ENCODE peak calls at places on chromosomes 7 and 10, in seven cellular contexts. F, S, C, R, Q, L and Y are unnamed samples.
A peak's percentile ranks its signal among the peaks of the same experiment; 100 is the strongest.

GRCh38 chr10:127300868-127301321 is 104.5 kb upstream of the INSYN2A start:
- DNase-seq in R (no peak), F (no peak), L (no peak), S (no peak), Q (no peak), C (peak; percentile 19), Y (no peak)

GRCh38 chr10:123563581-123563855 is 102.6 kb upstream of the GPR26 start:
- DNase-seq in C (no peak), R (no peak), L (no peak), F (no peak), S (no peak), Q (no peak), Y (no peak)

GRCh38 chr10:44186150-44186549 is 198.7 kb downstream of the CXCL12 start:
- DNase-seq in L (no peak), C (no peak), S (no peak), Q (no peak), F (no peak), R (no peak), Y (no peak)

GRCh38 chr10:3446233-3446632 is 273.7 kb upstream of the PITRM1 start:
- DNase-seq in C (no peak), L (no peak), F (no peak), R (no peak), S (no peak), Q (no peak), Y (no peak)

GRCh38 chr10:1434912-1435692 is 302.2 kb downstream of the ADARB2 start:
- DNase-seq in S (no peak), C (no peak), Q (no peak), F (no peak), L (no peak), R (no peak), Y (no peak)

GRCh38 chr7:106823631-106824030 is 41.5 kb upstream of the PIK3CG start:
- DNase-seq in C (peak; percentile 73), L (no peak), R (no peak), Q (no peak), F (no peak), S (no peak), Y (no peak)

GRCh38 chr10:61943699-61944444 is 42.4 kb downstream of the ARID5B start:
- DNase-seq in Q (no peak), F (peak; percentile 35), C (peak; percentile 23), L (no peak), R (peak; percentile 23), S (no peak), Y (peak; percentile 73)

GRCh38 chr10:115933098-115933497 is 339.9 kb downstream of the GFRA1 start:
- DNase-seq in Q (no peak), R (no peak), S (no peak), L (no peak), C (no peak), F (no peak), Y (no peak)

GRCh38 chr7:125149151-125149550 is 219.5 kb upstream of the POT1 start:
- DNase-seq in S (no peak), L (no peak), R (no peak), F (no peak), C (no peak), Q (no peak), Y (no peak)

GRCh38 chr10:132886211-132887099 is 55.9 kb downstream of the CFAP46 start:
- DNase-seq in C (peak; percentile 33), Q (no peak), S (peak; percentile 72), L (no peak), R (no peak), F (no peak), Y (no peak)

GRCh38 chr10:98028168-98028770 is 2.2 kb downstream of the CRTAC1 start:
- DNase-seq in R (peak; percentile 50), S (peak; percentile 80), Q (peak; percentile 53), C (peak; percentile 56), F (peak; percentile 89), L (peak; percentile 29), Y (peak; percentile 37)

GRCh38 chr10:86798030-86798429 is 41.6 kb downstream of the BMPR1A start:
- DNase-seq in R (no peak), C (no peak), Q (no peak), S (no peak), L (no peak), F (no peak), Y (no peak)

GRCh38 chr10:131494451-131494850 is 182.9 kb upstream of the TCERG1L start:
- DNase-seq in F (no peak), Q (no peak), L (no peak), C (no peak), R (no peak), S (no peak), Y (no peak)

GRCh38 chr10:76245951-76246495 is 814.6 kb downstream of the LRMDA start:
- DNase-seq in S (no peak), Q (no peak), R (no peak), L (no peak), C (no peak), F (no peak), Y (no peak)

GRCh38 chr7:90597879-90598278 is 1.8 kb downstream of the CDK14 start:
- DNase-seq in L (no peak), F (no peak), S (peak; percentile 68), R (no peak), C (no peak), Q (no peak), Y (no peak)

GRCh38 chr7:47521816-47522561 is 59.9 kb downstream of the TNS3 start:
- DNase-seq in Q (no peak), C (no peak), F (no peak), R (no peak), L (no peak), S (peak; percentile 72), Y (no peak)

GRCh38 chr7:151051108-151051507 is 2.8 kb downstream of the ASIC3 start:
- DNase-seq in R (peak; percentile 57), L (peak; percentile 40), Q (no peak), F (no peak), C (no peak), S (peak; percentile 90), Y (peak; percentile 65)

GRCh38 chr7:27175005-27175625 is 995 bp upstream of the HOXA10 start:
- DNase-seq in R (peak; percentile 1), C (no peak), Q (no peak), F (no peak), S (peak; percentile 46), L (no peak), Y (no peak)

GRCh38 chr7:115346685-115347084 is 424.8 kb downstream of the MDFIC start:
- DNase-seq in R (no peak), S (no peak), Q (no peak), L (no peak), C (no peak), F (no peak), Y (no peak)